ENCODE peak calls at places on chromosomes 4 and X, in nine cellular contexts. I is neural progenitor cell, S is fibroblast of lung, X is colonic mucosa, E is AG09309, F is aorta, R is A549, T is AG04450, N is pancreas. W is an unnamed sample.

GRCh38 chr4:32460972-32461371 is 1740.8 kb downstream of the PCDH7 start:
- DNase-seq in I (no peak), T (no peak), F (no peak), N (no peak), X (no peak), R (no peak), S (no peak), E (no peak), W (no peak)

GRCh38 chrX:9130031-9130430 is 96.1 kb upstream of the FAM9B start:
- DNase-seq in S (no peak), I (no peak), X (no peak), T (no peak), F (no peak), N (no peak), R (no peak), E (no peak), W (no peak)

GRCh38 chr4:112759313-112759712 is 122.4 kb downstream of the LARP7 start:
- DNase-seq in X (no peak), S (no peak), I (peak), T (no peak), N (no peak), R (no peak), F (no peak), E (no peak), W (no peak)

GRCh38 chrX:53279296-53280237 is 1.8 kb downstream of the IQSEC2 start:
- DNase-seq in E (no peak), T (no peak), F (no peak), X (peak), S (no peak), I (no peak), R (no peak), N (no peak), W (no peak)

GRCh38 chrX:136147966-136148365 is 633 bp downstream of the FHL1 start:
- DNase-seq in X (no peak), E (no peak), R (no peak), S (no peak), F (peak), I (peak), N (no peak), T (no peak), W (no peak)

GRCh38 chr4:76589402-76589801 is 154.4 kb downstream of the SHROOM3 start:
- DNase-seq in R (peak), T (no peak), E (peak), S (peak), X (peak), N (no peak), F (no peak), I (peak), W (peak)

GRCh38 chrX:100685284-100685996 is 41.4 kb downstream of the SRPX2 start:
- DNase-seq in X (peak), R (peak), T (peak), E (peak), F (peak), N (no peak), I (peak), S (peak), W (peak)

GRCh38 chr4:130068072-130068471 is 972.1 kb downstream of the C4orf33 start:
- DNase-seq in T (no peak), N (no peak), X (no peak), E (no peak), R (no peak), S (no peak), I (no peak), F (no peak), W (no peak)

GRCh38 chrX:7987160-7987992 is 60.2 kb upstream of the PNPLA4 start:
- DNase-seq in X (no peak), S (peak), I (no peak), T (no peak), F (no peak), N (no peak), E (peak), R (no peak), W (no peak)

GRCh38 chr4:104728380-104729122 is 233.9 kb upstream of the CXXC4 start:
- DNase-seq in T (peak), E (no peak), R (peak), I (no peak), N (no peak), S (peak), X (no peak), F (no peak), W (peak)

GRCh38 chrX:45769919-45770582 is 569.4 kb upstream of the DIPK2B start:
- DNase-seq in T (peak), N (peak), I (peak), R (peak), X (peak), F (peak), E (peak), S (peak), W (peak)

GRCh38 chrX:109600114-109600710 is 24.8 kb downstream of the KCNE5 start:
- DNase-seq in T (no peak), N (no peak), S (peak), E (no peak), X (no peak), F (no peak), R (no peak), I (peak), W (peak)

GRCh38 chrX:128928636-128929035 is 594.7 kb downstream of the SMARCA1 start:
- DNase-seq in X (no peak), E (no peak), F (no peak), R (no peak), S (peak), I (no peak), N (no peak), T (no peak), W (no peak)

GRCh38 chrX:134636859-134637258 is 21.4 kb downstream of the PLAC1 start:
- DNase-seq in T (no peak), S (peak), F (no peak), N (no peak), X (no peak), I (no peak), E (peak), R (no peak), W (peak)

GRCh38 chrX:112056886-112057285 is 25.7 kb downstream of the TRPC5 start:
- DNase-seq in S (no peak), T (no peak), F (no peak), E (no peak), I (peak), N (no peak), R (no peak), X (no peak), W (no peak)

GRCh38 chrX:10017866-10018265 is 50.7 kb downstream of the CLDN34 start:
- DNase-seq in N (no peak), T (no peak), I (no peak), S (peak), X (peak), F (no peak), E (peak), R (peak), W (peak)

GRCh38 chr4:56320293-56320692 is 67.0 kb downstream of the AASDH start:
- DNase-seq in I (no peak), X (no peak), E (no peak), T (no peak), F (no peak), N (no peak), R (peak), S (peak), W (no peak)

GRCh38 chr4:107261241-107261874 is 225.2 kb upstream of the DKK2 start:
- DNase-seq in X (no peak), S (peak), E (no peak), I (no peak), T (no peak), F (no peak), R (no peak), N (no peak), W (peak)

GRCh38 chr4:133150643-133151300 is 1.7 kb downstream of the PCDH10 start:
- DNase-seq in T (no peak), N (peak), X (no peak), R (peak), S (peak), I (peak), F (peak), E (no peak), W (no peak)

GRCh38 chrX:148049441-148049840 is 68.3 kb downstream of the FMR1NB start:
- DNase-seq in R (peak), E (no peak), T (no peak), X (no peak), S (peak), F (no peak), I (peak), N (no peak), W (peak)

GRCh38 chr4:7658297-7659204 is 223.8 kb upstream of the PSAPL1 start:
- DNase-seq in R (no peak), X (no peak), I (no peak), T (peak), N (no peak), S (peak), E (no peak), F (no peak), W (no peak)

GRCh38 chr4:110654254-110654635 is 31.4 kb upstream of the PITX2 start:
- DNase-seq in R (no peak), E (peak), T (no peak), S (peak), I (no peak), N (no peak), X (no peak), F (no peak), W (peak)

GRCh38 chr4:6875431-6875831 is 34.2 kb upstream of the TBC1D14 start:
- DNase-seq in I (no peak), T (no peak), F (peak), X (no peak), R (no peak), N (no peak), S (no peak), E (no peak), W (no peak)

GRCh38 chrX:15576019-15576418 is 24.7 kb downstream of the ACE2 start:
- DNase-seq in X (no peak), F (no peak), S (peak), I (peak), T (no peak), E (no peak), N (no peak), R (no peak), W (peak)

GRCh38 chr4:26218677-26219181 is 102.1 kb upstream of the RBPJ start:
- DNase-seq in X (no peak), I (no peak), E (no peak), T (no peak), F (no peak), R (no peak), S (no peak), N (no peak), W (no peak)
- H3K4me3 ChIP-seq in X (no peak), I (no peak), E (no peak), T (no peak), F (no peak), R (no peak), S (no peak), N (no peak), W (no peak)

GRCh38 chr4:188550296-188550695 is 411.1 kb downstream of the TRIML1 start:
- DNase-seq in S (no peak), T (no peak), F (no peak), X (no peak), N (no peak), E (no peak), R (no peak), I (no peak), W (no peak)
- H3K4me3 ChIP-seq in S (no peak), T (no peak), F (no peak), X (no peak), N (no peak), E (no peak), R (no peak), I (no peak), W (no peak)

GRCh38 chr4:145732001-145732400 is 52.1 kb downstream of the C4orf51 start:
- DNase-seq in S (no peak), X (no peak), T (no peak), E (no peak), I (peak), R (no peak), F (no peak), N (no peak), W (no peak)
- H3K4me3 ChIP-seq in S (no peak), X (peak), T (no peak), E (no peak), I (no peak), R (peak), F (no peak), N (peak), W (no peak)

DNA sequence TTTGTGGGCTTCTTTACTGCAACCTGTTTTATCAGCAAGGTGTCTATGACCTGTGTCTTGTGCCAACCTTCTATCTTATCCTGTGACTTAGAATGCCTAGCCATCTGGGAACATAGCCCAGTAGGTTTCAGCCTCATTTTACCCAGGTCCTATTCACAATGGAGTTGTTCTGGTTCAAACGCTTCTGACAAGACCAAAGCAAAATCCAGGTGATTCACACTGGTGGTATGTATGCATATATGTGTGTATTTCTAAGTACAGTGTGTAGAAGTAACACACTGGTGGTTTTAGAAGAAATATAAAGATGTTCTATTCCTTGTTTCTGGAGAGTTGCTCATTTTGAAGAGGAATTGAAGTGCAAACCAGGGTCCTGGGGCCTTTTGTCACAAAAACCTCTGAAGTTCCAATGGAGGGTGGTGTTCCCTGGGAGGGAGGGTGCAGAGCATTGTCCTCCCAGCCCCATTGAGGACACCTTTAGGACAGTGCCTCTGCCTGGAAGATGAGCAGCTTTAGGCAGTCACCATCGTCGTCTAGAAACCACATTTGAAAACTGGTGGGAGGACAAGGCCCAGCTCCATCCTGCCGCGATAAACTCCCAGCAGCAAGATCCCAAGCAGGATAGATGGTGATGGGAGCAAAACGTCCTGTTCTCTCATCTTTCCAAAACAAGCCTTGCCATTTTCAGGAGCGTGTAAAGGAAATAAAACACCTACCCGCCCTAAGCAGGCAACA is 191.4 kb downstream of the TSPAN5 start:
- DNase-seq in E (no peak), R (no peak), S (peak), T (no peak), F (no peak), N (no peak), X (no peak), I (no peak), W (no peak)
- H3K4me3 ChIP-seq in E (no peak), R (no peak), S (no peak), T (no peak), F (no peak), N (no peak), X (no peak), I (no peak), W (no peak)

DNA sequence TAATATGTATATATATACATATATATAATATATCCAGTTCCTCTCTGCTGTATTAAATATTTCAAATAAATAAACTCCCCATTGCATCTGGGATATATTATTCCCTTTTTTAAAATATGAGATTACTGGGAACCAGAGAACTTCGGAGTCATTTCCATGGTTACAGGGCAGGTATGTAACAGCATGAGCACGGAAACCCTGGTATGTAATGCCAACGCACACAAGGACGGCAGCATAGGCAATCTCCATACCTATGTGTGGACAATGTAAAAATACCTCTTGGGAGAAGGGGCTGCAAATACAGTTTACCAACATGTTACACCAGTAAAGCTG is 62.8 kb downstream of the NUDT10 start:
- DNase-seq in N (no peak), S (no peak), E (no peak), R (no peak), X (no peak), F (no peak), I (no peak), T (no peak), W (no peak)
- H3K4me3 ChIP-seq in N (peak), S (no peak), E (no peak), R (no peak), X (no peak), F (peak), I (no peak), T (no peak), W (no peak)

GRCh38 chr4:86048426-86048825 is 311.4 kb downstream of the MAPK10 start:
- DNase-seq in I (no peak), F (no peak), E (no peak), N (no peak), T (no peak), X (no peak), S (peak), R (no peak), W (peak)
- H3K4me3 ChIP-seq in I (no peak), F (no peak), E (no peak), N (no peak), T (no peak), X (no peak), S (no peak), R (no peak), W (no peak)

DNA sequence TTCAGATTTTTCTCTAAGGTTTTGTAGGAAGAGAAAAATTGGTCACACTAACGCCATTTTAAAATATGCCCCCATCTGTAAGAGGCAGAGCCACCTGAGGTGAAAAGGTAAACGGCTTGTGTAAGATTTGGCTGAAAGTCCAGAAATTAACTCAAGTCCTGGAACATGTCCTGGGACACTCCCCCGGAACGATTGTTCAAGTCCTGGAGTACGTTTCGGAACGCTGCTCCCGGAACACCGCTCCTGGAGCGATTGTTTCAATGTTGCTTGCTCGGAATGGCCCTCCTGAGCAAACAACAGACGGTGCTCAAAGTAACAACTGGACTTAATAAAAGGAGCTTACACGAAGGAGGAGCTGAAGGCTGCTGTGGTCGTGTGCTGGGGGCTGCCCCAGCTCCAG is 796.5 kb upstream of the SLIT2 start:
- DNase-seq in S (no peak), X (no peak), R (no peak), I (no peak), T (no peak), E (no peak), N (no peak), F (no peak), W (no peak)
- H3K4me3 ChIP-seq in S (no peak), X (no peak), R (no peak), I (no peak), T (no peak), E (no peak), N (no peak), F (no peak), W (no peak)